ENCODE peak calls at places on chromosomes 5 and 9, in four cellular contexts. G is GM12865, A is DMS79, H is cardiac muscle cell. Z is an unnamed sample.

GRCh38 chr5:42992035-42992570 is 48.0 kb downstream of the ANXA2R start:
- DNase-seq in G (peak; percentile 95), A (peak; percentile 20), H (peak; percentile 52), Z (peak; percentile 83)

GRCh38 chr5:40441733-40442132 is 238.0 kb upstream of the PTGER4 start:
- DNase-seq in G (no peak), A (no peak), H (no peak), Z (no peak)

GRCh38 chr9:126836216-126836615 is 24.2 kb upstream of the ZBTB34 start:
- DNase-seq in G (peak; percentile 17), A (no peak), H (no peak), Z (no peak)

GRCh38 chr5:172837640-172838039 is 3.6 kb downstream of the ERGIC1 start:
- DNase-seq in G (peak; percentile 92), A (peak; percentile 44), H (no peak), Z (peak; percentile 88)

GRCh38 chr9:130555061-130555460 is 24.3 kb upstream of the FUBP3 start:
- DNase-seq in G (no peak), A (no peak), H (no peak), Z (no peak)

GRCh38 chr5:139575751-139576150 is 14.6 kb downstream of the UBE2D2 start:
- DNase-seq in G (peak; percentile 62), A (no peak), H (no peak), Z (no peak)

GRCh38 chr9:88628811-88629210 is 93.8 kb downstream of the NXNL2 start:
- DNase-seq in G (no peak), A (no peak), H (no peak), Z (no peak)

GRCh38 chr9:132114102-132114707 is 34.5 kb upstream of the MED27 start:
- DNase-seq in G (peak; percentile 21), A (no peak), H (peak; percentile 89), Z (no peak)

GRCh38 chr5:174547814-174548213 is 176.6 kb upstream of the MSX2 start:
- DNase-seq in G (no peak), A (no peak), H (no peak), Z (no peak)

GRCh38 chr5:13249854-13250253 is 694.6 kb downstream of the DNAH5 start:
- DNase-seq in G (no peak), A (no peak), H (no peak), Z (no peak)

GRCh38 chr5:172903790-172904189 is 55.4 kb upstream of the RPL26L1 start:
- DNase-seq in G (no peak), A (no peak), H (no peak), Z (no peak)

GRCh38 chr5:143065185-143065584 is 295.0 kb downstream of the ARHGAP26 start:
- DNase-seq in G (no peak), A (no peak), H (no peak), Z (no peak)

GRCh38 chr9:124011460-124012301 is at the start of gene LHX2:
- DNase-seq in G (peak; percentile 94), A (peak; percentile 94), H (peak; percentile 86), Z (no peak)

GRCh38 chr5:57566914-57567313 is 84.3 kb upstream of the ACTBL2 start:
- DNase-seq in G (peak; percentile 3), A (no peak), H (no peak), Z (no peak)

GRCh38 chr5:136749016-136749415 is 383.7 kb upstream of the TRPC7 start:
- DNase-seq in G (no peak), A (no peak), H (no peak), Z (no peak)

GRCh38 chr9:69444021-69444420 is 119.0 kb downstream of the ENTREP1 start:
- DNase-seq in G (no peak), A (no peak), H (no peak), Z (no peak)

GRCh38 chr5:150258126-150258525 is 31.4 kb downstream of the CAMK2A start:
- DNase-seq in G (peak; percentile 23), A (no peak), H (no peak), Z (no peak)

GRCh38 chr9:16150501-16150900 is 597.7 kb downstream of the CCDC171 start:
- DNase-seq in G (no peak), A (no peak), H (peak; percentile 88), Z (no peak)

Z was measured in B cell.